ENCODE peak calls at places on chromosomes 1 and 21, in eight cellular contexts. Q, M, I, N, E, P, R and G are unnamed samples.

GRCh38 chr21:15063821-15064575 is 802 bp downstream of the NRIP1 start:
- DNase-seq in Q (peak), M (no peak), I (no peak), N (no peak), E (peak), P (peak), R (peak), G (peak)

GRCh38 chr1:6614953-6615785 is 1.6 kb downstream of the PHF13 start:
- DNase-seq in Q (no peak), M (no peak), I (no peak), N (no peak), E (no peak), P (peak), R (no peak), G (no peak)

GRCh38 chr21:41729701-41730368 is 37.0 kb downstream of the RIPK4 start:
- DNase-seq in Q (no peak), M (no peak), I (no peak), N (no peak), E (no peak), P (no peak), R (no peak), G (no peak)

GRCh38 chr21:46052703-46053651 is 44.9 kb upstream of the COL6A2 start:
- DNase-seq in Q (no peak), M (no peak), I (peak), N (no peak), E (no peak), P (peak), R (no peak), G (no peak)

GRCh38 chr1:32241011-32241763 is 5.8 kb upstream of the FAM167B start:
- DNase-seq in Q (peak), M (peak), I (no peak), N (no peak), E (peak), P (peak), R (peak), G (peak)

GRCh38 chr1:157448666-157449065 is 103.6 kb downstream of the FCRL5 start:
- DNase-seq in Q (no peak), M (no peak), I (no peak), N (no peak), E (no peak), P (no peak), R (no peak), G (peak)

GRCh38 chr1:155126494-155127104 is 1.1 kb upstream of the EFNA1 start:
- DNase-seq in Q (peak), M (no peak), I (no peak), N (peak), E (no peak), P (peak), R (peak), G (peak)

GRCh38 chr1:101238041-101238515 is 1.3 kb downstream of the S1PR1 start:
- DNase-seq in Q (no peak), M (peak), I (no peak), N (no peak), E (no peak), P (no peak), R (peak), G (no peak)

GRCh38 chr1:41892211-41892840 is 26.4 kb downstream of the HIVEP3 start:
- DNase-seq in Q (no peak), M (no peak), I (no peak), N (no peak), E (no peak), P (no peak), R (no peak), G (no peak)

GRCh38 chr1:78003882-78004718 is 639 bp upstream of the DNAJB4 start:
- DNase-seq in Q (peak), M (peak), I (peak), N (peak), E (no peak), P (peak), R (peak), G (peak)

GRCh38 chr1:101474039-101474665 is 237.3 kb downstream of the S1PR1 start:
- DNase-seq in Q (no peak), M (no peak), I (peak), N (no peak), E (no peak), P (no peak), R (no peak), G (no peak)

GRCh38 chr1:162056043-162056442 is 13.4 kb upstream of the NOS1AP start:
- DNase-seq in Q (peak), M (peak), I (peak), N (peak), E (peak), P (peak), R (peak), G (peak)

GRCh38 chr1:165742194-165742593 is 26.5 kb downstream of the TMCO1 start:
- DNase-seq in Q (no peak), M (no peak), I (no peak), N (no peak), E (no peak), P (no peak), R (no peak), G (no peak)

GRCh38 chr1:197859024-197859423 is 43.4 kb upstream of the C1orf53 start:
- DNase-seq in Q (no peak), M (no peak), I (no peak), N (no peak), E (no peak), P (no peak), R (no peak), G (no peak)

GRCh38 chr1:33898933-33899332 is 35.1 kb downstream of the HMGB4 start:
- DNase-seq in Q (no peak), M (no peak), I (no peak), N (no peak), E (no peak), P (no peak), R (no peak), G (no peak)

GRCh38 chr1:18922319-18922726 is 20.0 kb upstream of the ALDH4A1 start:
- DNase-seq in Q (peak), M (no peak), I (no peak), N (no peak), E (peak), P (peak), R (peak), G (peak)

GRCh38 chr1:119713538-119714456 is 2.1 kb downstream of the PHGDH start:
- DNase-seq in Q (no peak), M (no peak), I (no peak), N (no peak), E (no peak), P (no peak), R (no peak), G (peak)

GRCh38 chr1:50917796-50918137 is 42.3 kb downstream of the FAF1 start:
- DNase-seq in Q (no peak), M (no peak), I (no peak), N (no peak), E (no peak), P (no peak), R (no peak), G (no peak)
- H3K27ac ChIP-seq in Q (no peak), M (no peak), I (no peak), N (no peak), E (no peak), P (no peak), R (no peak), G (no peak)

DNA sequence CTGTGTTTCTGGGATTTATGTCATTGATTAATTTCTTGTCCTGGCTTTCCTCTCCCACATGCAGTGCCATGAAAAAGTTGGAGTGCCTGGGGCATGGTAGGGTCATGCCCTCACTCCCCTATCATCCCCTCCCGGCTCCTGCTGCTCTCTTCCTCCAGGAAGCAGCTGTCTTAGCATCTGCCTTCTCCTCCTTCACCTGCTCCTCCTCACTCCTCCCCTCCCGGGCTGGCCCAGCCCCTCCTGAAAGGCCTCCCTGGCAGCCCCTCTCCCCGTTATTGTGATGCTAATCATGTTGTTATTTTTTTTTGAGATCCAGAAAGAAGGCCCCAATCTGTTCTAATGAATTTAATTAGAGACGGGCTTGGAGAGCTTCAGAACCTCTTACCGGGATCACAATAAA is 36.3 kb upstream of the NFASC start:
- DNase-seq in Q (no peak), M (no peak), I (no peak), N (no peak), E (no peak), P (no peak), R (no peak), G (peak)
- H3K27ac ChIP-seq in Q (no peak), M (no peak), I (no peak), N (no peak), E (no peak), P (no peak), R (no peak), G (no peak)

GRCh38 chr1:209802780-209803152 is 3.2 kb downstream of the IRF6 start:
- DNase-seq in Q (no peak), M (no peak), I (no peak), N (no peak), E (no peak), P (no peak), R (no peak), G (no peak)
- H3K27ac ChIP-seq in Q (peak), M (no peak), I (no peak), N (no peak), E (peak), P (no peak), R (no peak), G (no peak)

GRCh38 chr1:52702886-52703787 is 5.0 kb upstream of the COA7 start:
- DNase-seq in Q (peak), M (peak), I (peak), N (no peak), E (peak), P (peak), R (peak), G (peak)

GRCh38 chr1:52709016-52709415 is 10.9 kb upstream of the COA7 start:
- DNase-seq in Q (no peak), M (no peak), I (no peak), N (no peak), E (no peak), P (no peak), R (no peak), G (no peak)

GRCh38 chr1:52706941-52707926 is 9.1 kb upstream of the COA7 start:
- DNase-seq in Q (no peak), M (no peak), I (no peak), N (no peak), E (no peak), P (no peak), R (peak), G (no peak)

GRCh38 chr1:52706136-52706670 is 8.1 kb upstream of the COA7 start:
- DNase-seq in Q (no peak), M (no peak), I (no peak), N (no peak), E (no peak), P (no peak), R (no peak), G (no peak)

GRCh38 chr1:52707927-52708655 is 9.9 kb upstream of the COA7 start:
- DNase-seq in Q (no peak), M (no peak), I (no peak), N (no peak), E (no peak), P (no peak), R (peak), G (no peak)
- H3K27ac ChIP-seq in Q (no peak), M (no peak), I (peak), N (no peak), E (no peak), P (no peak), R (no peak), G (no peak)

GRCh38 chr1:26035203-26035958 is 10.5 kb downstream of the SLC30A2 start:
- DNase-seq in Q (peak), M (peak), I (peak), N (no peak), E (peak), P (peak), R (peak), G (peak)
- H3K27ac ChIP-seq in Q (peak), M (peak), I (peak), N (no peak), E (peak), P (peak), R (peak), G (peak)

GRCh38 chr1:59360170-59360569 is 63.3 kb downstream of the FGGY start:
- DNase-seq in Q (no peak), M (no peak), I (no peak), N (no peak), E (no peak), P (peak), R (peak), G (no peak)
- H3K27ac ChIP-seq in Q (no peak), M (no peak), I (no peak), N (no peak), E (no peak), P (no peak), R (no peak), G (no peak)

DNA sequence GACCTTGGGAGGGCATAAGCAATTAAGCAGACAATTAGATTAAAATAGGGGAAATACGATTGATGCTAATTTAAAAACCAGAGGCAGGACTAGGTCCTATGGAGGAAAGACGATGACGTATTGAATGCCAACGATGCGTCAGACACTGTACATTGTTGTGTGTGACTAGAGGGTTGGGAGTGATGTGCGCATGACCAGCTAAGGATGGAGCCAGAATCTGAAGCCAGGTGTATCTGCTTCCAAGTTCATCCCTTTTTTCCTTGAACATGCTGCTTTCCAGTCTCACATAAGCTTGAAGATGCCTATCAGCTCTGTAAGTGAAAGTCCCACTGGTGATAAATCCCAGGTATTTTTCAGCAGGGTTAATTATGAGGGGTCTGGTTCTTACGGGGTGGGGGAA is 576.2 kb downstream of the MATN1 start:
- DNase-seq in Q (no peak), M (no peak), I (no peak), N (no peak), E (no peak), P (no peak), R (no peak), G (no peak)
- H3K27ac ChIP-seq in Q (no peak), M (no peak), I (no peak), N (no peak), E (no peak), P (no peak), R (no peak), G (no peak)

DNA sequence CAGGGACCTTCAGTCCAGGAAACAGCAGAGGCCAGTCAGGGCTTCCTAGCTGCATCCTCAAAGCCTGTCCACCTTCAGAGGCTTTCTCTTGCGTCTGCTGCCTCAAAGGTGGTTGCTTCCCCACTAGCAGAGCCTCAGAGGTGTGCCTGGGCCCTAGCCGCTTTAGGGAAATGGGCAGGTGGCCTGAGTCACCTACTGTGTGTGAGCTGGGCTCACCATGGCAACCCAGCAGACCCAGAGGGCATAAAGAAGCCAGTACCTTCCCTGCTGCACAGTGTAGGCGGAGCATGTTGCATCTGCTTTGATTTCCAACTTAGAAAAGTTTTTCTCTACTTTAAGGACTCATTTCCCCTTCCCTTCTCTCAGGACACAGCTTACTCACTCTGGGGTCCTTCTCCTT is 12.5 kb downstream of the SLC9A1 start:
- DNase-seq in Q (no peak), M (no peak), I (no peak), N (no peak), E (no peak), P (no peak), R (no peak), G (no peak)
- H3K27ac ChIP-seq in Q (peak), M (no peak), I (peak), N (no peak), E (no peak), P (no peak), R (no peak), G (no peak)

GRCh38 chr1:201016943-201017827 is 6.3 kb downstream of the KIF21B start:
- DNase-seq in Q (no peak), M (no peak), I (no peak), N (no peak), E (no peak), P (no peak), R (no peak), G (peak)
- H3K27ac ChIP-seq in Q (no peak), M (peak), I (no peak), N (no peak), E (no peak), P (no peak), R (no peak), G (peak)